ENCODE peak calls at places on chromosomes 4 and X, in four cellular contexts. One of them, this sample, is unnamed.

GRCh38 chrX:53716328-53717088 is 30.0 kb upstream of the HUWE1 start:
- DNase-seq in PC-3: peak
- DNase-seq in cardiac muscle cell: no peak
- DNase-seq in psoas muscle: no peak
- DNase-seq in this sample: no peak

GRCh38 chr4:52780627-52781354 is 29.6 kb upstream of the ERVMER34-1 start:
- DNase-seq in psoas muscle: no peak
- DNase-seq in PC-3: peak
- DNase-seq in cardiac muscle cell: no peak
- DNase-seq in this sample: no peak

GRCh38 chrX:65480960-65481359 is 53.6 kb downstream of the LAS1L start:
- DNase-seq in PC-3: no peak
- DNase-seq in cardiac muscle cell: no peak
- DNase-seq in psoas muscle: no peak
- DNase-seq in this sample: no peak

GRCh38 chr4:24836843-24837242 is 41.5 kb downstream of the SOD3 start:
- DNase-seq in PC-3: no peak
- DNase-seq in psoas muscle: no peak
- DNase-seq in cardiac muscle cell: no peak
- DNase-seq in this sample: no peak

GRCh38 chr4:25925486-25926201 is 11.6 kb downstream of the SMIM20 start:
- DNase-seq in cardiac muscle cell: peak
- DNase-seq in PC-3: peak
- DNase-seq in psoas muscle: peak
- DNase-seq in this sample: peak

GRCh38 chrX:13898084-13898483 is 81.2 kb upstream of the GPM6B start:
- DNase-seq in cardiac muscle cell: peak
- DNase-seq in PC-3: peak
- DNase-seq in psoas muscle: no peak
- DNase-seq in this sample: peak

GRCh38 chr4:117096886-117097285 is 11.5 kb upstream of the TRAM1L1 start:
- DNase-seq in PC-3: no peak
- DNase-seq in cardiac muscle cell: no peak
- DNase-seq in psoas muscle: no peak
- DNase-seq in this sample: no peak

GRCh38 chr4:5497489-5497888 is 210.9 kb downstream of the EVC2 start:
- DNase-seq in psoas muscle: no peak
- DNase-seq in PC-3: no peak
- DNase-seq in cardiac muscle cell: no peak
- DNase-seq in this sample: no peak

GRCh38 chrX:41382699-41383645 is 49.0 kb downstream of the DDX3X start:
- DNase-seq in PC-3: peak
- DNase-seq in cardiac muscle cell: no peak
- DNase-seq in psoas muscle: no peak
- DNase-seq in this sample: peak

GRCh38 chr4:141132689-141133145 is 552 bp downstream of the RNF150 start:
- DNase-seq in psoas muscle: peak
- DNase-seq in PC-3: no peak
- DNase-seq in cardiac muscle cell: peak
- DNase-seq in this sample: no peak

GRCh38 chr4:102420563-102421221 is 75.4 kb upstream of the SLC39A8 start:
- DNase-seq in cardiac muscle cell: no peak
- DNase-seq in PC-3: peak
- DNase-seq in psoas muscle: no peak
- DNase-seq in this sample: peak

GRCh38 chrX:53236025-53236679 is 11.1 kb upstream of the KDM5C start:
- DNase-seq in PC-3: no peak
- DNase-seq in cardiac muscle cell: no peak
- DNase-seq in psoas muscle: no peak
- DNase-seq in this sample: no peak

GRCh38 chrX:50700921-50701320 is 113.1 kb downstream of the SHROOM4 start:
- DNase-seq in cardiac muscle cell: no peak
- DNase-seq in psoas muscle: no peak
- DNase-seq in PC-3: no peak
- DNase-seq in this sample: no peak

GRCh38 chrX:15349046-15349445 is 13.7 kb upstream of the PIGA start:
- DNase-seq in psoas muscle: no peak
- DNase-seq in PC-3: peak
- DNase-seq in cardiac muscle cell: peak
- DNase-seq in this sample: peak

GRCh38 chrX:153773218-153773611 is 7.6 kb upstream of the SRPK3 start:
- DNase-seq in psoas muscle: no peak
- DNase-seq in PC-3: no peak
- DNase-seq in cardiac muscle cell: no peak
- DNase-seq in this sample: no peak

GRCh38 chrX:276588-277171 is 4.5 kb upstream of the PLCXD1 start:
- DNase-seq in psoas muscle: no peak
- DNase-seq in PC-3: peak
- DNase-seq in cardiac muscle cell: no peak
- DNase-seq in this sample: peak

GRCh38 chr4:112645541-112646329 is 8.8 kb downstream of the LARP7 start:
- DNase-seq in PC-3: no peak
- DNase-seq in cardiac muscle cell: no peak
- DNase-seq in psoas muscle: no peak
- DNase-seq in this sample: no peak

GRCh38 chr4:153261922-153262321 is 57.7 kb downstream of the TRIM2 start:
- DNase-seq in psoas muscle: no peak
- DNase-seq in PC-3: no peak
- DNase-seq in cardiac muscle cell: no peak
- DNase-seq in this sample: no peak

GRCh38 chrX:110667706-110668105 is 127.9 kb downstream of the CHRDL1 start:
- DNase-seq in cardiac muscle cell: peak
- DNase-seq in psoas muscle: no peak
- DNase-seq in PC-3: peak
- DNase-seq in this sample: no peak

GRCh38 chrX:93422693-93423092 is 250.7 kb downstream of the NAP1L3 start:
- DNase-seq in PC-3: peak
- DNase-seq in cardiac muscle cell: peak
- DNase-seq in psoas muscle: no peak
- DNase-seq in this sample: no peak

GRCh38 chr4:182600093-182600492 is 317.1 kb downstream of the DCTD start:
- DNase-seq in PC-3: no peak
- DNase-seq in cardiac muscle cell: no peak
- DNase-seq in psoas muscle: no peak
- DNase-seq in this sample: peak

GRCh38 chr4:119118397-119118796 is 17.2 kb upstream of the MYOZ2 start:
- DNase-seq in cardiac muscle cell: no peak
- DNase-seq in PC-3: no peak
- DNase-seq in psoas muscle: no peak
- DNase-seq in this sample: no peak
- TF ChIP-seq CTCF in cardiac muscle cell: no peak
- TF ChIP-seq CTCF in PC-3: no peak
- TF ChIP-seq CTCF in psoas muscle: no peak
- TF ChIP-seq CTCF in this sample: no peak

GRCh38 chr4:144689125-144689524 is 43.2 kb downstream of the HHIP start:
- DNase-seq in psoas muscle: no peak
- DNase-seq in cardiac muscle cell: no peak
- DNase-seq in PC-3: no peak
- DNase-seq in this sample: no peak
- TF ChIP-seq CTCF in psoas muscle: no peak
- TF ChIP-seq CTCF in cardiac muscle cell: no peak
- TF ChIP-seq CTCF in PC-3: no peak
- TF ChIP-seq CTCF in this sample: no peak

GRCh38 chr4:146582864-146583263 is 55.8 kb upstream of the POU4F2 start:
- DNase-seq in cardiac muscle cell: no peak
- DNase-seq in PC-3: peak
- DNase-seq in psoas muscle: no peak
- DNase-seq in this sample: no peak
- TF ChIP-seq CTCF in cardiac muscle cell: no peak
- TF ChIP-seq CTCF in PC-3: peak
- TF ChIP-seq CTCF in psoas muscle: no peak
- TF ChIP-seq CTCF in this sample: peak

GRCh38 chr4:33661636-33662035 is 2582.7 kb downstream of the ARAP2 start:
- DNase-seq in cardiac muscle cell: no peak
- DNase-seq in PC-3: no peak
- DNase-seq in psoas muscle: no peak
- DNase-seq in this sample: no peak
- TF ChIP-seq CTCF in cardiac muscle cell: no peak
- TF ChIP-seq CTCF in PC-3: no peak
- TF ChIP-seq CTCF in psoas muscle: no peak
- TF ChIP-seq CTCF in this sample: no peak

GRCh38 chr4:7332216-7333023 is 102.3 kb downstream of the PSAPL1 start:
- DNase-seq in cardiac muscle cell: no peak
- DNase-seq in PC-3: no peak
- DNase-seq in psoas muscle: peak
- DNase-seq in this sample: peak

GRCh38 chr4:7333024-7333780 is 101.5 kb downstream of the PSAPL1 start:
- DNase-seq in psoas muscle: no peak
- DNase-seq in cardiac muscle cell: no peak
- DNase-seq in PC-3: no peak
- DNase-seq in this sample: no peak

GRCh38 chr4:7334521-7335275 is 100.0 kb downstream of the PSAPL1 start:
- DNase-seq in cardiac muscle cell: no peak
- DNase-seq in psoas muscle: no peak
- DNase-seq in PC-3: no peak
- DNase-seq in this sample: no peak

GRCh38 chr4:7335363-7336066 is 99.2 kb downstream of the PSAPL1 start:
- DNase-seq in psoas muscle: peak
- DNase-seq in cardiac muscle cell: peak
- DNase-seq in PC-3: peak
- DNase-seq in this sample: no peak

DNA sequence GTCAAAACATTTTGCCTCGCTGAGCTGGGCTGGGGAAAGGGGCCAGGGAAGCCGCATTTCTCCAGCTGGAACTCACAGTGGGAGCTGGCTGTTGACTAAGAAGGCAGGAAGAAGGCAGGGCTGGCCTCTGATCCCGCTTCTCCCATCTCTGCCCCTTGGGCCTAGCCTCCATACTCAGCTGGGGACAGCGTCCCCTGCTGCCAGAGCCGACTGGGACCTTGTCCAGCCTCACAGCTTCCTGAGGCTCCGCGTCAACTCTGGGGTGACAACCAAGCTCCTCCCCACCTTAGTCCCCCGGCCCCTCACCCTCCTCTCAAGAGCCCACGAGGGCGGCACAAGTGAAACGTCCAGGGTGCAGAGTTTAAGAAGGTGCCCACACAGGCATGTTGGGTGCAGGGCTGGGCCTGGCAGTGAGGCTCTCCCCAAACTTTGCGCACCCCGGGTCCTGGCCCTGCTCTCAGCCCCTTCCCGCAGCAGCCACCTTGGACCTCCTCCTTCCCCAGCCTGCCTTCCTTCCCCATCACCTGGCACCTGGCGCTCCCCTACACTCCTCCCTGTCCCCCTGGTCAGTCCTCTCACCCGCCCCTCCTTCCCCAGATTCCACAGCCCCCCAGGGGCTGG is 100.8 kb downstream of the PSAPL1 start:
- DNase-seq in cardiac muscle cell: no peak
- DNase-seq in psoas muscle: no peak
- DNase-seq in PC-3: no peak
- DNase-seq in this sample: no peak
- TF ChIP-seq CTCF in cardiac muscle cell: peak
- TF ChIP-seq CTCF in psoas muscle: no peak
- TF ChIP-seq CTCF in PC-3: no peak
- TF ChIP-seq CTCF in this sample: peak

GRCh38 chr4:150722908-150723362 is 141.0 kb downstream of the MAB21L2 start:
- DNase-seq in cardiac muscle cell: peak
- DNase-seq in psoas muscle: peak
- DNase-seq in PC-3: peak
- DNase-seq in this sample: no peak
- TF ChIP-seq CTCF in cardiac muscle cell: peak
- TF ChIP-seq CTCF in psoas muscle: peak
- TF ChIP-seq CTCF in PC-3: no peak
- TF ChIP-seq CTCF in this sample: no peak

GRCh38 chr4:81605278-81605677 is 133.6 kb upstream of the RASGEF1B start:
- DNase-seq in cardiac muscle cell: no peak
- DNase-seq in PC-3: no peak
- DNase-seq in psoas muscle: no peak
- DNase-seq in this sample: no peak

GRCh38 chr4:81606166-81606565 is 134.5 kb upstream of the RASGEF1B start:
- DNase-seq in psoas muscle: no peak
- DNase-seq in cardiac muscle cell: no peak
- DNase-seq in PC-3: no peak
- DNase-seq in this sample: no peak

GRCh38 chr4:81607947-81608346 is 136.2 kb upstream of the RASGEF1B start:
- DNase-seq in psoas muscle: no peak
- DNase-seq in PC-3: peak
- DNase-seq in cardiac muscle cell: no peak
- DNase-seq in this sample: no peak

GRCh38 chr4:81604683-81605082 is 133.0 kb upstream of the RASGEF1B start:
- DNase-seq in psoas muscle: no peak
- DNase-seq in PC-3: no peak
- DNase-seq in cardiac muscle cell: no peak
- DNase-seq in this sample: no peak

DNA sequence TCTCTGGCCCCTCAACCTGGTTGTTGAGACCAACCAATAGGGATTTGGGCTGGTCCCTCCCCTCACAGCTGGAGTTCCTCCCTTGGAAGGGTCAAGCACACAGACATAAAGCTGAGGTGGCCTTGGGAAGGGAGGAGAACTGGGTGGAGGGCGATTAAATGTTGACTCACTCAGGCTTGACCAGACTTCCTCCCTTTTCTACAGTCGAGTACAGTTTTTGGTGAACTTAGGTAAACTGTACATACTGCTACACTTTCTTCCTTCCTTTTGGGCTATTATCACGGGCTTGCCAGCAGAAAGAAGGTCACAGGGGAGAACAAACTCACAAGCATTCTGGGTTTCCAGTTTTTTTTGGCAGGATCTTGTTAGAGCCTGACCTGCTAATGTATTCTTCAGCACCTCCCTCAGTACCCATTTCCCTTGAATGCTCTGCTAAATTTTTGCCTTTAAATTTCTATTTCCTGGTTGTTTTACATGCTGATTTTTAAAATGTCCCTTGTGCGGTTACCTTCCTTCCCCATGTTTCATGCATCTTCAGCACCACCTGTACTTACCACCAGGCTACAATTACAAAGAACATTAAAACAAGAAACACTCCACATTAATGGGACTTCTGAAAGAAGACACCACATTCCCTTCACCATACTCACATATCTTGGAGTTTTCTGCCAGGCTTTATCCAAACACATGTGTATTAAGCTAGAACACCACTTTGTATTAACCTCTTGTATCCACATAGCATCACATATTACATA is 135.3 kb upstream of the RASGEF1B start:
- DNase-seq in psoas muscle: no peak
- DNase-seq in PC-3: peak
- DNase-seq in cardiac muscle cell: no peak
- DNase-seq in this sample: no peak
- TF ChIP-seq CTCF in psoas muscle: no peak
- TF ChIP-seq CTCF in PC-3: no peak
- TF ChIP-seq CTCF in cardiac muscle cell: no peak
- TF ChIP-seq CTCF in this sample: no peak

GRCh38 chrX:140817943-140818342 is 108.4 kb downstream of the LINC00632 start:
- DNase-seq in PC-3: peak
- DNase-seq in psoas muscle: no peak
- DNase-seq in cardiac muscle cell: peak
- DNase-seq in this sample: peak
- TF ChIP-seq CTCF in PC-3: peak
- TF ChIP-seq CTCF in psoas muscle: peak
- TF ChIP-seq CTCF in cardiac muscle cell: peak
- TF ChIP-seq CTCF in this sample: peak

GRCh38 chrX:97639526-97639925 is 755.8 kb downstream of the RPA4 start:
- DNase-seq in cardiac muscle cell: peak
- DNase-seq in PC-3: no peak
- DNase-seq in psoas muscle: no peak
- DNase-seq in this sample: no peak
- TF ChIP-seq CTCF in cardiac muscle cell: no peak
- TF ChIP-seq CTCF in PC-3: no peak
- TF ChIP-seq CTCF in psoas muscle: no peak
- TF ChIP-seq CTCF in this sample: no peak

This sample was measured in HFFc6.